ENCODE peak calls at places on chromosomes 16 and 17, in seven cellular contexts. I is tibial artery, Q is pancreas, D is GM23338, P is fibroblast of lung, N is substantia nigra, B is NCI-H748 treated with DMSO at 0.1 percent for 48 hours. S is an unnamed sample.

GRCh38 chr17:20094777-20095176 is 85.6 kb downstream of the SPECC1 start:
- DNase-seq in I (no peak), Q (no peak), D (no peak), P (no peak), N (no peak), B (no peak), S (no peak)

GRCh38 chr16:87713469-87714229 is 52.1 kb downstream of the KLHDC4 start:
- DNase-seq in I (no peak), Q (no peak), D (no peak), P (no peak), N (no peak), B (no peak), S (no peak)

GRCh38 chr17:49365667-49366066 is 3.6 kb upstream of the ZNF652 start:
- DNase-seq in I (no peak), Q (no peak), D (peak; percentile 68), P (no peak), N (peak; percentile 40), B (no peak), S (peak; percentile 5)

GRCh38 chr17:4940625-4941021 is 555 bp downstream of the RNF167 start:
- DNase-seq in I (no peak), Q (peak; percentile 44), D (peak; percentile 39), P (no peak), N (no peak), B (no peak), S (no peak)

GRCh38 chr16:55055262-55055661 is 124.6 kb downstream of the IRX5 start:
- DNase-seq in I (no peak), Q (no peak), D (peak; percentile 35), P (no peak), N (no peak), B (no peak), S (no peak)

GRCh38 chr16:1119766-1120611 is 23.9 kb upstream of the C1QTNF8 start:
- DNase-seq in I (no peak), Q (no peak), D (no peak), P (no peak), N (no peak), B (no peak), S (no peak)

GRCh38 chr16:12573300-12573699 is 230.4 kb downstream of the CPPED1 start:
- DNase-seq in I (no peak), Q (no peak), D (no peak), P (no peak), N (peak; percentile 21), B (no peak), S (no peak)

GRCh38 chr16:66906916-66907836 is 11.5 kb downstream of the CDH16 start:
- DNase-seq in I (no peak), Q (no peak), D (no peak), P (no peak), N (no peak), B (no peak), S (no peak)

GRCh38 chr16:26787924-26788323 is 278.8 kb upstream of the C16orf82 start:
- DNase-seq in I (no peak), Q (no peak), D (no peak), P (no peak), N (no peak), B (no peak), S (no peak)

GRCh38 chr17:56899403-56899802 is 14.4 kb downstream of the TRIM25 start:
- DNase-seq in I (no peak), Q (no peak), D (no peak), P (no peak), N (no peak), B (no peak), S (no peak)

GRCh38 chr16:83118365-83118764 is 491.6 kb downstream of the CDH13 start:
- DNase-seq in I (no peak), Q (no peak), D (no peak), P (peak; percentile 77), N (no peak), B (no peak), S (no peak)

GRCh38 chr17:76524598-76525512 is 12.7 kb downstream of the CYGB start:
- DNase-seq in I (no peak), Q (peak; percentile 82), D (no peak), P (peak; percentile 43), N (no peak), B (no peak), S (no peak)

GRCh38 chr17:68835061-68835460 is 120.1 kb downstream of the ABCA8 start:
- DNase-seq in I (no peak), Q (no peak), D (no peak), P (no peak), N (no peak), B (no peak), S (no peak)

GRCh38 chr16:68084504-68085258 is 489 bp upstream of the NFATC3 start:
- DNase-seq in I (peak; percentile 91), Q (peak; percentile 81), D (peak; percentile 98), P (peak; percentile 72), N (peak; percentile 87), B (peak; percentile 65), S (peak; percentile 87)

GRCh38 chr17:51164911-51165679 is 1.1 kb upstream of the NME2 start:
- DNase-seq in I (no peak), Q (peak; percentile 41), D (peak; percentile 43), P (peak; percentile 13), N (no peak), B (peak; percentile 15), S (peak; percentile 43)

GRCh38 chr17:5719976-5720375 is 135.7 kb upstream of the NLRP1 start:
- DNase-seq in I (no peak), Q (no peak), D (no peak), P (peak; percentile 40), N (no peak), B (no peak), S (no peak)

GRCh38 chr17:876272-876671 is 94.1 kb downstream of the MRM3 start:
- DNase-seq in I (no peak), Q (no peak), D (peak; percentile 52), P (no peak), N (no peak), B (no peak), S (no peak)

GRCh38 chr16:62035115-62036092 is 834 bp downstream of the CDH8 start:
- DNase-seq in I (no peak), Q (no peak), D (peak; percentile 84), P (no peak), N (no peak), B (peak; percentile 51), S (no peak)

GRCh38 chr17:68514809-68515208 is 2.6 kb downstream of the PRKAR1A start:
- DNase-seq in I (no peak), Q (no peak), D (no peak), P (peak; percentile 56), N (no peak), B (no peak), S (no peak)

GRCh38 chr16:84600343-84601229 is 17.3 kb downstream of the COTL1 start:
- DNase-seq in I (no peak), Q (no peak), D (no peak), P (peak; percentile 45), N (no peak), B (no peak), S (no peak)

GRCh38 chr16:1346422-1347285 is 5.0 kb downstream of the TSR3 start:
- DNase-seq in I (no peak), Q (peak; percentile 30), D (no peak), P (no peak), N (no peak), B (no peak), S (no peak)

GRCh38 chr17:37742114-37742761 is 2.6 kb downstream of the HNF1B start:
- DNase-seq in I (no peak), Q (peak; percentile 44), D (peak; percentile 70), P (peak; percentile 17), N (no peak), B (no peak), S (no peak)

GRCh38 chr17:52209507-52209906 is 51.0 kb upstream of the CA10 start:
- DNase-seq in I (no peak), Q (no peak), D (no peak), P (no peak), N (no peak), B (no peak), S (no peak)

GRCh38 chr16:3983081-3983520 is 102.6 kb upstream of the CREBBP start:
- DNase-seq in I (peak; percentile 58), Q (peak; percentile 73), D (peak; percentile 95), P (peak; percentile 61), N (peak; percentile 28), B (peak; percentile 24), S (peak; percentile 46)

GRCh38 chr17:56822725-56823124 is 11.0 kb downstream of the C17orf67 start:
- DNase-seq in I (no peak), Q (no peak), D (no peak), P (no peak), N (no peak), B (no peak), S (no peak)

GRCh38 chr17:49557204-49558024 is 18.3 kb upstream of the NXPH3 start:
- DNase-seq in I (no peak), Q (no peak), D (peak; percentile 92), P (peak; percentile 31), N (no peak), B (peak; percentile 26), S (peak; percentile 74)

GRCh38 chr17:52148969-52149351 is 9.6 kb downstream of the CA10 start:
- DNase-seq in I (no peak), Q (no peak), D (no peak), P (peak; percentile 11), N (no peak), B (no peak), S (no peak)

GRCh38 chr17:79608729-79609039 is 2.2 kb downstream of the RBFOX3 start:
- DNase-seq in I (no peak), Q (no peak), D (no peak), P (no peak), N (no peak), B (no peak), S (no peak)

S was measured in SHP77 treated with DMSO at 0.1 percent for 48 hours.